ENCODE peak calls at places on chromosomes 11 and 22, in eight cellular contexts. L is A549; I is astrocyte of the spinal cord; Y is activated CD4-positive, alpha-beta T cell treated with anti-CD3 and anti-CD28 coated beads for 48 hours; C is Caco-2; D is foreskin fibroblast; X is HTR-8/SVneo; N is C1 segment of cervical spinal cord. M is an unnamed sample.

GRCh38 chr11:94537051-94537600 is 6.6 kb upstream of the FUT4 start:
- DNase-seq in N (no peak), L (peak; percentile 4), Y (no peak), X (no peak), D (peak; percentile 36), C (no peak), I (peak; percentile 68), M (peak; percentile 77)

GRCh38 chr11:2248242-2248641 is 22.1 kb downstream of the ASCL2 start:
- DNase-seq in X (no peak), L (no peak), D (no peak), C (no peak), N (no peak), Y (no peak), I (no peak), M (no peak)

GRCh38 chr22:20449819-20450550 is 12.4 kb upstream of the SCARF2 start:
- DNase-seq in N (no peak), C (no peak), I (no peak), Y (no peak), D (no peak), L (no peak), X (no peak), M (no peak)

GRCh38 chr11:70550456-70551195 is 152.3 kb downstream of the CTTN start:
- DNase-seq in L (no peak), X (no peak), C (no peak), N (no peak), D (no peak), I (no peak), Y (no peak), M (no peak)

GRCh38 chr11:121494355-121495099 is 41.8 kb upstream of the SORL1-AS1 start:
- DNase-seq in L (no peak), X (no peak), Y (peak; percentile 66), I (no peak), D (no peak), N (no peak), C (no peak), M (no peak)

GRCh38 chr22:17842386-17842785 is 68.1 kb upstream of the BID start:
- DNase-seq in C (no peak), D (no peak), Y (peak; percentile 40), X (no peak), I (no peak), L (no peak), N (no peak), M (no peak)

GRCh38 chr11:58867556-58867955 is 23.1 kb upstream of the GLYATL2 start:
- DNase-seq in X (no peak), L (no peak), C (no peak), N (no peak), Y (no peak), I (no peak), D (no peak), M (no peak)

GRCh38 chr11:65529475-65530156 is 4.7 kb downstream of the SCYL1 start:
- DNase-seq in L (no peak), N (no peak), D (no peak), Y (no peak), C (no peak), X (no peak), I (no peak), M (no peak)

GRCh38 chr11:35282226-35282882 is 137.0 kb downstream of the SLC1A2 start:
- DNase-seq in Y (no peak), I (peak; percentile 40), C (no peak), D (peak; percentile 57), X (no peak), N (no peak), L (peak; percentile 26), M (peak; percentile 89)

GRCh38 chr11:119684361-119685072 is 44.5 kb downstream of the NECTIN1 start:
- DNase-seq in I (peak; percentile 62), X (peak; percentile 84), N (no peak), C (no peak), Y (no peak), L (peak; percentile 10), D (peak; percentile 78), M (peak; percentile 75)

GRCh38 chr11:111408789-111409727 is 30.0 kb upstream of the POU2AF1 start:
- DNase-seq in L (no peak), D (no peak), Y (no peak), C (no peak), I (peak; percentile 69), N (no peak), X (no peak), M (peak; percentile 63)

GRCh38 chr22:35649026-35649553 is 844 bp downstream of the APOL6 start:
- DNase-seq in X (no peak), D (no peak), C (no peak), N (no peak), Y (no peak), L (no peak), I (no peak), M (no peak)

GRCh38 chr11:74540270-74540669 is 46.7 kb upstream of the LIPT2 start:
- DNase-seq in Y (no peak), D (no peak), X (no peak), I (no peak), N (no peak), L (no peak), C (no peak), M (no peak)

GRCh38 chr22:46376908-46377565 is 41.5 kb downstream of the TRMU start:
- DNase-seq in I (no peak), Y (no peak), X (no peak), C (no peak), L (no peak), N (no peak), D (no peak), M (no peak)

GRCh38 chr22:36486619-36487384 is 5.4 kb upstream of the TXN2 start:
- DNase-seq in L (peak; percentile 49), I (peak; percentile 50), X (no peak), Y (peak; percentile 78), C (peak; percentile 55), D (no peak), N (no peak), M (peak; percentile 68)

GRCh38 chr11:11989774-11990744 is 18.4 kb downstream of the DKK3 start:
- DNase-seq in I (peak; percentile 41), C (no peak), D (peak; percentile 29), N (no peak), X (no peak), L (no peak), Y (no peak), M (no peak)

GRCh38 chr11:1946812-1947480 is at the start of gene MRPL23:
- DNase-seq in I (no peak), X (no peak), N (no peak), L (no peak), C (no peak), D (no peak), Y (peak; percentile 51), M (no peak)

GRCh38 chr11:957201-957920 is 31.7 kb downstream of the AP2A2 start:
- DNase-seq in X (no peak), Y (no peak), D (no peak), L (no peak), C (peak; percentile 91), N (no peak), I (no peak), M (no peak)

GRCh38 chr22:46894081-46894671 is 131.7 kb downstream of the TBC1D22A start:
- DNase-seq in X (no peak), I (no peak), Y (no peak), N (no peak), L (no peak), D (peak; percentile 24), C (no peak), M (peak; percentile 45)

GRCh38 chr22:17370036-17370765 is 941 bp downstream of the CECR2 start:
- DNase-seq in Y (no peak), X (no peak), N (peak; percentile 66), D (no peak), L (no peak), C (peak; percentile 8), I (no peak), M (no peak)

GRCh38 chr11:94656968-94657367 is 89.8 kb downstream of the PIWIL4 start:
- DNase-seq in X (no peak), I (no peak), Y (no peak), D (no peak), L (no peak), C (peak; percentile 43), N (no peak), M (no peak)

GRCh38 chr22:49255154-49255553 is 572.5 kb downstream of the BRD1 start:
- DNase-seq in L (no peak), C (no peak), D (no peak), Y (no peak), N (no peak), X (no peak), I (no peak), M (no peak)

GRCh38 chr22:39518996-39519680 is 1.2 kb upstream of the ATF4 start:
- DNase-seq in L (no peak), Y (peak; percentile 57), D (no peak), N (no peak), C (no peak), X (no peak), I (peak; percentile 64), M (peak; percentile 48)

GRCh38 chr22:32587449-32587848 is 112.8 kb downstream of the FBXO7 start:
- DNase-seq in C (no peak), I (peak; percentile 3), X (no peak), N (no peak), L (peak; percentile 26), D (no peak), Y (no peak), M (no peak)

GRCh38 chr11:31887180-31887579 is 76.1 kb upstream of the PAX6 start:
- DNase-seq in I (no peak), Y (peak; percentile 20), X (no peak), C (no peak), L (peak; percentile 16), N (no peak), D (no peak), M (no peak)

GRCh38 chr11:75040167-75040770 is 51.5 kb downstream of the NEU3 start:
- DNase-seq in Y (no peak), I (no peak), D (no peak), X (no peak), N (no peak), C (no peak), L (no peak), M (no peak)

GRCh38 chr11:10236850-10237249 is 57.2 kb downstream of the SBF2 start:
- DNase-seq in C (peak; percentile 7), N (no peak), D (no peak), X (no peak), L (no peak), Y (no peak), I (no peak), M (no peak)

GRCh38 chr22:24161909-24162308 is 19.4 kb upstream of the SUSD2 start:
- DNase-seq in C (no peak), Y (no peak), L (no peak), N (no peak), D (no peak), X (no peak), I (no peak), M (no peak)